ENCODE peak calls at places on chromosomes 1 and 21, in four cellular contexts. One of them, this sample, is unnamed.
A peak's percentile ranks its signal among the peaks of the same experiment; 100 is the strongest.

GRCh38 chr21:37074546-37074945 is 1.5 kb downstream of the TTC3 start:
- DNase-seq in adrenal gland: no peak
- DNase-seq in RWPE1: no peak
- DNase-seq in tibial artery: no peak
- DNase-seq in this sample: no peak

GRCh38 chr1:101902199-101902598 is 94.5 kb downstream of the OLFM3 start:
- DNase-seq in tibial artery: no peak
- DNase-seq in RWPE1: no peak
- DNase-seq in adrenal gland: no peak
- DNase-seq in this sample: no peak

GRCh38 chr1:203291201-203292096 is 13.9 kb upstream of the BTG2 start:
- DNase-seq in tibial artery: peak; percentile 42
- DNase-seq in adrenal gland: no peak
- DNase-seq in RWPE1: no peak
- DNase-seq in this sample: no peak

GRCh38 chr1:31691951-31692350 is 11.9 kb downstream of the COL16A1 start:
- DNase-seq in RWPE1: no peak
- DNase-seq in tibial artery: no peak
- DNase-seq in adrenal gland: no peak
- DNase-seq in this sample: no peak

GRCh38 chr1:90781429-90782020 is 64.4 kb upstream of the BARHL2 start:
- DNase-seq in RWPE1: no peak
- DNase-seq in adrenal gland: no peak
- DNase-seq in tibial artery: no peak
- DNase-seq in this sample: no peak

GRCh38 chr21:37219766-37220432 is 47.2 kb downstream of the VPS26C start:
- DNase-seq in tibial artery: no peak
- DNase-seq in RWPE1: no peak
- DNase-seq in adrenal gland: no peak
- DNase-seq in this sample: no peak

GRCh38 chr1:223219846-223220610 is 77.0 kb upstream of the TLR5 start:
- DNase-seq in adrenal gland: no peak
- DNase-seq in RWPE1: no peak
- DNase-seq in tibial artery: no peak
- DNase-seq in this sample: no peak

GRCh38 chr1:41662656-41663437 is 178.4 kb upstream of the EDN2 start:
- DNase-seq in RWPE1: peak; percentile 59
- DNase-seq in tibial artery: peak; percentile 64
- DNase-seq in adrenal gland: peak; percentile 33
- DNase-seq in this sample: peak; percentile 79

GRCh38 chr1:111748618-111749337 is 6.9 kb upstream of the DDX20 start:
- DNase-seq in adrenal gland: no peak
- DNase-seq in RWPE1: no peak
- DNase-seq in tibial artery: no peak
- DNase-seq in this sample: no peak

GRCh38 chr1:211675230-211676105 is at the start of gene NEK2:
- DNase-seq in adrenal gland: peak; percentile 88
- DNase-seq in RWPE1: peak; percentile 94
- DNase-seq in tibial artery: peak; percentile 88
- DNase-seq in this sample: peak; percentile 94
- TF ChIP-seq CTCF in adrenal gland: no peak
- TF ChIP-seq CTCF in RWPE1: no peak
- TF ChIP-seq CTCF in tibial artery: no peak
- TF ChIP-seq CTCF in this sample: no peak

GRCh38 chr1:205284420-205285144 is 37.0 kb downstream of the NUAK2 start:
- DNase-seq in RWPE1: peak; percentile 100
- DNase-seq in tibial artery: peak; percentile 90
- DNase-seq in adrenal gland: peak; percentile 90
- DNase-seq in this sample: peak; percentile 78
- TF ChIP-seq CTCF in RWPE1: no peak
- TF ChIP-seq CTCF in tibial artery: no peak
- TF ChIP-seq CTCF in adrenal gland: no peak
- TF ChIP-seq CTCF in this sample: no peak

GRCh38 chr1:108889706-108890105 is 12.9 kb downstream of the GPSM2 start:
- DNase-seq in adrenal gland: no peak
- DNase-seq in tibial artery: no peak
- DNase-seq in RWPE1: no peak
- DNase-seq in this sample: no peak

GRCh38 chr1:108896160-108897150 is 19.7 kb downstream of the GPSM2 start:
- DNase-seq in RWPE1: no peak
- DNase-seq in adrenal gland: peak; percentile 32
- DNase-seq in tibial artery: peak; percentile 39
- DNase-seq in this sample: no peak

GRCh38 chr1:108897865-108898720 is 21.3 kb downstream of the GPSM2 start:
- DNase-seq in tibial artery: no peak
- DNase-seq in RWPE1: peak; percentile 46
- DNase-seq in adrenal gland: peak; percentile 44
- DNase-seq in this sample: peak; percentile 41

GRCh38 chr1:108893141-108893530 is 16.4 kb downstream of the GPSM2 start:
- DNase-seq in adrenal gland: no peak
- DNase-seq in RWPE1: no peak
- DNase-seq in tibial artery: no peak
- DNase-seq in this sample: no peak

DNA sequence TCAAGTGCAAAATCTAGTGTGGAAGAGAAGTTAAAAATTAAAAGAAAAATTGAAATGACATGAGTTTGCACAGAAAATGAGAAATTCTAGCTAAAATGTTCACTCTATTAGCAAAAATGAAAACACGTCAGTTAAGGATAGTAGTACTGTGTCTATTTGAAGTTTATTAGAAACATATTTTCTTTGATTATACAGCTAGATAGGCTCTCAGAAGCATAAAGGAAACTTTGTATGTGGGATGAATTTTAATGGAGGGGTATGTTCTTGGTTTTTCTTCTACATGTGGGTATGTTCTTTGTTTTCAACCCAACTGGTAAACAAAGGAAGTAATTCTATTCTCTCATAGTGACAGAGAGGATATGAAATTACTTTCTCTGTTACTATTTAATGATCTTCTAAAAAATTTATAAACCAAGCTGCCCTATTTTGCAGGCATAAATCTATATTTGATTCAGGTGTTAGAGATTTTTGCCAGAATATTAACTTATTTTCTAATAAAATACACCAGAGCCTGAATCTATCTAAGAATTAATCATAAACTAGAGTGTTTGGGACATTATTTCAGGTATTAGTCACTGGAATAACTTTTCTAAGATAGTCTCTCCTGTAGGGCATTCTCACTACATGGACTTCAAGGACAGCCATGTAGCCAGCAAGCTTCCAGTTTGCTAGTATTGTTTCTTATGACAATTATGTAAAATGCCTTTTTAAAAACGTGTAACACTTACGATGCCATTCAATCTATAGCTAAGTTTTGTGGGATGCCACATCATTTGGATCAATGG is 15.8 kb downstream of the GPSM2 start:
- DNase-seq in tibial artery: no peak
- DNase-seq in adrenal gland: no peak
- DNase-seq in RWPE1: no peak
- DNase-seq in this sample: no peak
- TF ChIP-seq CTCF in tibial artery: no peak
- TF ChIP-seq CTCF in adrenal gland: no peak
- TF ChIP-seq CTCF in RWPE1: no peak
- TF ChIP-seq CTCF in this sample: no peak

GRCh38 chr21:44012474-44013379 is 618 bp downstream of the TRAPPC10 start:
- DNase-seq in tibial artery: peak; percentile 36
- DNase-seq in adrenal gland: peak; percentile 71
- DNase-seq in RWPE1: peak; percentile 42
- DNase-seq in this sample: peak; percentile 92
- TF ChIP-seq CTCF in tibial artery: no peak
- TF ChIP-seq CTCF in adrenal gland: no peak
- TF ChIP-seq CTCF in RWPE1: peak; percentile 38
- TF ChIP-seq CTCF in this sample: peak; percentile 72

GRCh38 chr1:60170709-60171108 is 97.1 kb upstream of the C1orf87 start:
- DNase-seq in RWPE1: no peak
- DNase-seq in adrenal gland: no peak
- DNase-seq in tibial artery: no peak
- DNase-seq in this sample: no peak
- TF ChIP-seq CTCF in RWPE1: no peak
- TF ChIP-seq CTCF in adrenal gland: no peak
- TF ChIP-seq CTCF in tibial artery: no peak
- TF ChIP-seq CTCF in this sample: no peak

DNA sequence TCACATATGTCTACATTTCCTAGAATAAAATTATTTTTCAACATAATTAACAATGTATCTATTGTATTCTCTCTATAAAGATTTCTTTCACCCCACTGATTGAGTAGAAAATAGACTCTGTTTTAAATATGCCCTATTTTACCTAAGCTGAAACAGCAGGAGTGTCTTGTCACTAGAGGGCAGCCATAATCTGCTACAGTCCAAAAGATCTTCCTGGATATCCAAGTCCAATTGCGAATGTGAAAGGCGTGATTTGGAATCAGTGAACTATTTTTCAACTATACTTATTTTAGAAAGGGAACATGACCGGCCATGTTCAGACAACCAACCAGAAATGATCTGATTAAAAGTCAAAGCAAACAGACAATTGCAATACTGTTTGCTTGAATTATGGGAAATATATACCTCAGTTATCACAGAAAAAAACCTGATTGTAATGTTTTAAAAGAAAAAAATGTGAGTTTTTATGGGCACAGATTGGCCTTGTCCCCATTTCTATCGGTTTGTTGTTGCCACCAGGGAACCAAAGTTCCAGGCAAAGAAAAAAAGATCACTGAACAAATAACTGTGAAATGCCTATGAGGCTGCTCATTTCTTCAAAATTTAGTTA is 1211.0 kb upstream of the ADGRL4 start:
- DNase-seq in adrenal gland: peak; percentile 53
- DNase-seq in RWPE1: peak; percentile 27
- DNase-seq in tibial artery: no peak
- DNase-seq in this sample: no peak
- TF ChIP-seq CTCF in adrenal gland: peak; percentile 68
- TF ChIP-seq CTCF in RWPE1: peak; percentile 84
- TF ChIP-seq CTCF in tibial artery: no peak
- TF ChIP-seq CTCF in this sample: peak; percentile 9

GRCh38 chr21:44742418-44743153 is 31.2 kb upstream of the TSPEAR start:
- DNase-seq in adrenal gland: no peak
- DNase-seq in tibial artery: no peak
- DNase-seq in RWPE1: no peak
- DNase-seq in this sample: no peak
- TF ChIP-seq CTCF in adrenal gland: no peak
- TF ChIP-seq CTCF in tibial artery: no peak
- TF ChIP-seq CTCF in RWPE1: peak; percentile 48
- TF ChIP-seq CTCF in this sample: no peak

GRCh38 chr1:44609768-44610526 is 64.3 kb downstream of the TMEM53 start:
- DNase-seq in adrenal gland: no peak
- DNase-seq in tibial artery: no peak
- DNase-seq in RWPE1: no peak
- DNase-seq in this sample: no peak

GRCh38 chr1:44610527-44611148 is 63.6 kb downstream of the TMEM53 start:
- DNase-seq in tibial artery: no peak
- DNase-seq in adrenal gland: no peak
- DNase-seq in RWPE1: no peak
- DNase-seq in this sample: no peak

GRCh38 chr1:44608141-44608540 is 66.1 kb downstream of the TMEM53 start:
- DNase-seq in tibial artery: no peak
- DNase-seq in RWPE1: no peak
- DNase-seq in adrenal gland: no peak
- DNase-seq in this sample: no peak

GRCh38 chr1:44611419-44611818 is 62.9 kb downstream of the TMEM53 start:
- DNase-seq in adrenal gland: no peak
- DNase-seq in tibial artery: no peak
- DNase-seq in RWPE1: no peak
- DNase-seq in this sample: no peak

GRCh38 chr1:44609412-44609767 is 64.9 kb downstream of the TMEM53 start:
- DNase-seq in RWPE1: no peak
- DNase-seq in tibial artery: peak; percentile 34
- DNase-seq in adrenal gland: peak; percentile 81
- DNase-seq in this sample: peak; percentile 71
- TF ChIP-seq CTCF in RWPE1: no peak
- TF ChIP-seq CTCF in tibial artery: peak; percentile 51
- TF ChIP-seq CTCF in adrenal gland: peak; percentile 66
- TF ChIP-seq CTCF in this sample: peak; percentile 40

This sample was measured in GM13976.